ENCODE peak calls at places on chromosomes 4 and X, in five cellular contexts. One of them, this sample, is unnamed.

GRCh38 chr4:86926428-86927086 is 8.3 kb upstream of the AFF1 start:
- DNase-seq in K562: peak; percentile 37
- DNase-seq in HCT116: no peak
- DNase-seq in HepG2: no peak
- DNase-seq in GM12878: no peak
- DNase-seq in this sample: no peak

GRCh38 chrX:46649421-46650260 is 76.1 kb downstream of the CHST7 start:
- DNase-seq in GM12878: no peak
- DNase-seq in K562: no peak
- DNase-seq in HepG2: no peak
- DNase-seq in HCT116: no peak
- DNase-seq in this sample: no peak

GRCh38 chr4:174284181-174284886 is 623 bp downstream of the CEP44 start:
- DNase-seq in K562: no peak
- DNase-seq in HepG2: peak; percentile 58
- DNase-seq in GM12878: no peak
- DNase-seq in HCT116: peak; percentile 46
- DNase-seq in this sample: peak; percentile 13

GRCh38 chr4:15765910-15766703 is 12.0 kb upstream of the CD38 start:
- DNase-seq in K562: no peak
- DNase-seq in GM12878: no peak
- DNase-seq in HCT116: no peak
- DNase-seq in HepG2: no peak
- DNase-seq in this sample: no peak

GRCh38 chr4:77734928-77735327 is 84.2 kb downstream of the CNOT6L start:
- DNase-seq in K562: peak; percentile 17
- DNase-seq in GM12878: peak; percentile 52
- DNase-seq in HepG2: peak; percentile 71
- DNase-seq in HCT116: no peak
- DNase-seq in this sample: peak; percentile 4

GRCh38 chrX:87525771-87526229 is 8.2 kb downstream of the KLHL4 start:
- DNase-seq in GM12878: no peak
- DNase-seq in HCT116: no peak
- DNase-seq in HepG2: no peak
- DNase-seq in K562: peak; percentile 5
- DNase-seq in this sample: no peak

GRCh38 chrX:39691724-39692123 is 406.0 kb downstream of the BCOR start:
- DNase-seq in K562: no peak
- DNase-seq in HepG2: no peak
- DNase-seq in HCT116: no peak
- DNase-seq in GM12878: no peak
- DNase-seq in this sample: no peak

GRCh38 chr4:37827030-37827705 is 682 bp downstream of the PGM2 start:
- DNase-seq in K562: no peak
- DNase-seq in HCT116: no peak
- DNase-seq in GM12878: no peak
- DNase-seq in HepG2: no peak
- DNase-seq in this sample: no peak

GRCh38 chr4:75512336-75513211 is 1.6 kb downstream of the RCHY1 start:
- DNase-seq in HepG2: peak; percentile 24
- DNase-seq in K562: peak; percentile 61
- DNase-seq in GM12878: peak; percentile 13
- DNase-seq in HCT116: no peak
- DNase-seq in this sample: no peak

GRCh38 chr4:147599206-147599605 is 18.0 kb upstream of the TMEM184C start:
- DNase-seq in HCT116: no peak
- DNase-seq in HepG2: no peak
- DNase-seq in K562: no peak
- DNase-seq in GM12878: no peak
- DNase-seq in this sample: no peak

GRCh38 chr4:55397521-55398321 is 2.0 kb downstream of the TMEM165 start:
- DNase-seq in K562: no peak
- DNase-seq in HepG2: no peak
- DNase-seq in HCT116: no peak
- DNase-seq in GM12878: no peak
- DNase-seq in this sample: no peak

GRCh38 chrX:19679787-19680186 is 164.5 kb upstream of the MAP3K15 start:
- DNase-seq in HCT116: no peak
- DNase-seq in GM12878: no peak
- DNase-seq in K562: no peak
- DNase-seq in HepG2: no peak
- DNase-seq in this sample: no peak

GRCh38 chr4:5793514-5793913 is 82.5 kb downstream of the EVC start:
- DNase-seq in K562: no peak
- DNase-seq in HCT116: no peak
- DNase-seq in HepG2: no peak
- DNase-seq in GM12878: no peak
- DNase-seq in this sample: no peak

GRCh38 chr4:183873389-183874185 is 31.5 kb upstream of the STOX2 start:
- DNase-seq in GM12878: no peak
- DNase-seq in HepG2: no peak
- DNase-seq in K562: no peak
- DNase-seq in HCT116: no peak
- DNase-seq in this sample: no peak

GRCh38 chr4:69951602-69952001 is 13.9 kb downstream of the CSN2 start:
- DNase-seq in HepG2: no peak
- DNase-seq in GM12878: no peak
- DNase-seq in K562: no peak
- DNase-seq in HCT116: no peak
- DNase-seq in this sample: no peak

GRCh38 chr4:117085185-117085701 is at the start of gene TRAM1L1:
- DNase-seq in GM12878: no peak
- DNase-seq in HCT116: no peak
- DNase-seq in HepG2: peak; percentile 30
- DNase-seq in K562: peak; percentile 9
- DNase-seq in this sample: no peak

GRCh38 chr4:155805016-155805415 is 46.2 kb downstream of the GUCY1B1 start:
- DNase-seq in HepG2: no peak
- DNase-seq in GM12878: no peak
- DNase-seq in K562: no peak
- DNase-seq in HCT116: no peak
- DNase-seq in this sample: no peak

GRCh38 chr4:25484243-25484721 is 107.2 kb downstream of the ANAPC4 start:
- DNase-seq in K562: no peak
- DNase-seq in HCT116: no peak
- DNase-seq in GM12878: peak; percentile 5
- DNase-seq in HepG2: no peak
- DNase-seq in this sample: no peak

GRCh38 chr4:54719378-54719777 is 61.6 kb downstream of the KIT start:
- DNase-seq in K562: no peak
- DNase-seq in GM12878: no peak
- DNase-seq in HepG2: no peak
- DNase-seq in HCT116: no peak
- DNase-seq in this sample: no peak

GRCh38 chrX:40893251-40893910 is 158.0 kb upstream of the MED14 start:
- DNase-seq in HepG2: no peak
- DNase-seq in K562: no peak
- DNase-seq in GM12878: no peak
- DNase-seq in HCT116: no peak
- DNase-seq in this sample: no peak

GRCh38 chrX:129843459-129844306 is at the start of gene ZDHHC9:
- DNase-seq in GM12878: peak; percentile 63
- DNase-seq in K562: peak; percentile 93
- DNase-seq in HCT116: peak; percentile 79
- DNase-seq in HepG2: peak; percentile 76
- DNase-seq in this sample: peak; percentile 61

GRCh38 chr4:113750315-113750714 is 11.2 kb downstream of the CAMK2D start:
- DNase-seq in HCT116: no peak
- DNase-seq in K562: no peak
- DNase-seq in HepG2: no peak
- DNase-seq in GM12878: no peak
- DNase-seq in this sample: no peak

GRCh38 chr4:1048781-1049590 is 37.6 kb downstream of the FGFRL1 start:
- DNase-seq in HCT116: no peak
- DNase-seq in HepG2: no peak
- DNase-seq in K562: no peak
- DNase-seq in GM12878: no peak
- DNase-seq in this sample: no peak

GRCh38 chr4:107615809-107616208 is 104.2 kb downstream of the PAPSS1 start:
- DNase-seq in HepG2: no peak
- DNase-seq in GM12878: no peak
- DNase-seq in HCT116: no peak
- DNase-seq in K562: no peak
- DNase-seq in this sample: no peak

GRCh38 chr4:95264843-95265242 is 283.9 kb downstream of the UNC5C start:
- DNase-seq in K562: no peak
- DNase-seq in GM12878: no peak
- DNase-seq in HCT116: no peak
- DNase-seq in HepG2: no peak
- DNase-seq in this sample: no peak

GRCh38 chr4:98939892-98940298 is 11.0 kb upstream of the EIF4E start:
- DNase-seq in GM12878: no peak
- DNase-seq in HCT116: peak; percentile 75
- DNase-seq in HepG2: peak; percentile 35
- DNase-seq in K562: peak; percentile 37
- DNase-seq in this sample: no peak

GRCh38 chr4:148214529-148215166 is 227.6 kb downstream of the NR3C2 start:
- DNase-seq in HepG2: no peak
- DNase-seq in GM12878: no peak
- DNase-seq in HCT116: no peak
- DNase-seq in K562: no peak
- DNase-seq in this sample: no peak

GRCh38 chr4:159271857-159272256 is 169.0 kb downstream of the RAPGEF2 start:
- DNase-seq in GM12878: no peak
- DNase-seq in HepG2: no peak
- DNase-seq in HCT116: no peak
- DNase-seq in K562: no peak
- DNase-seq in this sample: no peak

GRCh38 chr4:20506827-20507226 is 193.4 kb upstream of the PACRGL start:
- DNase-seq in K562: no peak
- DNase-seq in HepG2: no peak
- DNase-seq in HCT116: no peak
- DNase-seq in GM12878: no peak
- DNase-seq in this sample: no peak

GRCh38 chr4:48767055-48767454 is 13.0 kb downstream of the FRYL start:
- DNase-seq in HepG2: no peak
- DNase-seq in K562: no peak
- DNase-seq in GM12878: no peak
- DNase-seq in HCT116: no peak
- DNase-seq in this sample: no peak

GRCh38 chr4:6926081-6926480 is 16.5 kb downstream of the TBC1D14 start:
- DNase-seq in HepG2: no peak
- DNase-seq in K562: no peak
- DNase-seq in GM12878: no peak
- DNase-seq in HCT116: no peak
- DNase-seq in this sample: no peak

GRCh38 chrX:11189097-11189496 is 78.0 kb downstream of the HCCS start:
- DNase-seq in K562: no peak
- DNase-seq in HepG2: no peak
- DNase-seq in HCT116: no peak
- DNase-seq in GM12878: no peak
- DNase-seq in this sample: no peak

GRCh38 chrX:11185861-11186260 is 74.7 kb downstream of the HCCS start:
- DNase-seq in GM12878: no peak
- DNase-seq in HepG2: no peak
- DNase-seq in K562: no peak
- DNase-seq in HCT116: no peak
- DNase-seq in this sample: no peak

GRCh38 chrX:11188664-11189063 is 77.5 kb downstream of the HCCS start:
- DNase-seq in K562: no peak
- DNase-seq in HepG2: no peak
- DNase-seq in GM12878: no peak
- DNase-seq in HCT116: no peak
- DNase-seq in this sample: no peak

GRCh38 chrX:11190745-11191510 is 79.8 kb downstream of the HCCS start:
- DNase-seq in GM12878: no peak
- DNase-seq in HCT116: no peak
- DNase-seq in HepG2: no peak
- DNase-seq in K562: no peak
- DNase-seq in this sample: no peak

DNA sequence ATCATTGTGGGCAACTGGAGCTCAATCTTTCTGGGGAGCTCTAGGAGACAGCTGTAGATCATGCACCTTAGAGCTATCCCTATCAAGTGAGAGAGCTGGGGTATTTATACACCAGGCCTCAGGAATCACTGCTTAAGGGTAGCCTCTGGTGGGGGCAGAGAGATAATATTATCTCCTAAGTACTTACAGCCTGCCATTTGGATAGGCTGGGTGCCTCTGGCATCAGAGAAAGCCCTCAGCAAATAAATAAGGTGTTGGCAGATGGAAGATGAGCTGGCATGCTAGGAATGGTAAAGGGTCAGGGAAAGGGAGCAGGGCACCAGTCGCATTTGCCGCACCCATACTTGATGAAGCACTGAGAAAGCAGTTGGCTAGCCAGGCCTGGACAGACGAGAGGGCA is 75.9 kb downstream of the HCCS start:
- DNase-seq in HCT116: no peak
- DNase-seq in HepG2: no peak
- DNase-seq in GM12878: no peak
- DNase-seq in K562: no peak
- DNase-seq in this sample: no peak
- TF ChIP-seq SIN3A in HCT116: no peak
- TF ChIP-seq SIN3A in HepG2: no peak
- TF ChIP-seq SIN3A in GM12878: no peak
- TF ChIP-seq SIN3A in K562: no peak
- TF ChIP-seq SIN3A in this sample: no peak

GRCh38 chr4:4477391-4477790 is 64.5 kb downstream of the STX18 start:
- DNase-seq in HepG2: no peak
- DNase-seq in HCT116: no peak
- DNase-seq in K562: no peak
- DNase-seq in GM12878: no peak
- DNase-seq in this sample: no peak
- TF ChIP-seq REST in HepG2: no peak
- TF ChIP-seq REST in HCT116: no peak
- TF ChIP-seq REST in K562: no peak
- TF ChIP-seq REST in GM12878: no peak
- TF ChIP-seq REST in this sample: no peak

GRCh38 chr4:128757712-128758111 is 51.8 kb upstream of the JADE1 start:
- DNase-seq in GM12878: no peak
- DNase-seq in HepG2: no peak
- DNase-seq in HCT116: no peak
- DNase-seq in K562: no peak
- DNase-seq in this sample: no peak
- TF ChIP-seq SIN3A in GM12878: no peak
- TF ChIP-seq SIN3A in HepG2: no peak
- TF ChIP-seq SIN3A in HCT116: no peak
- TF ChIP-seq SIN3A in K562: no peak
- TF ChIP-seq SIN3A in this sample: no peak

GRCh38 chr4:152971053-152971452 is 34.9 kb downstream of the FHDC1 start:
- DNase-seq in HepG2: no peak
- DNase-seq in K562: no peak
- DNase-seq in GM12878: no peak
- DNase-seq in HCT116: no peak
- DNase-seq in this sample: no peak

GRCh38 chr4:152967942-152968341 is 31.8 kb downstream of the FHDC1 start:
- DNase-seq in K562: no peak
- DNase-seq in HCT116: no peak
- DNase-seq in HepG2: no peak
- DNase-seq in GM12878: no peak
- DNase-seq in this sample: no peak

GRCh38 chr4:152965614-152966013 is 29.5 kb downstream of the FHDC1 start:
- DNase-seq in K562: no peak
- DNase-seq in GM12878: no peak
- DNase-seq in HCT116: no peak
- DNase-seq in HepG2: no peak
- DNase-seq in this sample: no peak

GRCh38 chr4:152970102-152970820 is 34.1 kb downstream of the FHDC1 start:
- DNase-seq in HCT116: no peak
- DNase-seq in HepG2: no peak
- DNase-seq in K562: no peak
- DNase-seq in GM12878: no peak
- DNase-seq in this sample: no peak

GRCh38 chr4:152968806-152969394 is 32.8 kb downstream of the FHDC1 start:
- DNase-seq in HCT116: no peak
- DNase-seq in K562: no peak
- DNase-seq in GM12878: no peak
- DNase-seq in HepG2: no peak
- DNase-seq in this sample: no peak
- TF ChIP-seq REST in HCT116: no peak
- TF ChIP-seq REST in K562: no peak
- TF ChIP-seq REST in GM12878: no peak
- TF ChIP-seq REST in HepG2: no peak
- TF ChIP-seq REST in this sample: no peak

This sample was measured in Panc1.